ENCODE peak calls at places on chromosomes 11 and 22, in ten cellular contexts. One of them, this sample, is unnamed.

GRCh38 chr11:66559141-66559861 is 9.1 kb downstream of the CTSF start:
- DNase-seq in A549: no peak
- DNase-seq in uterus: peak
- DNase-seq in IMR-90: no peak
- DNase-seq in tibial nerve: no peak
- DNase-seq in transverse colon: peak
- DNase-seq in suprapubic skin: no peak
- DNase-seq in HCT116: no peak
- DNase-seq in lower leg skin: no peak
- DNase-seq in body of pancreas: peak
- DNase-seq in this sample: no peak

GRCh38 chr22:19121631-19122142 is 525 bp downstream of the DGCR2 start:
- DNase-seq in A549: peak
- DNase-seq in uterus: peak
- DNase-seq in IMR-90: peak
- DNase-seq in tibial nerve: peak
- DNase-seq in transverse colon: peak
- DNase-seq in suprapubic skin: peak
- DNase-seq in HCT116: no peak
- DNase-seq in lower leg skin: peak
- DNase-seq in body of pancreas: peak
- DNase-seq in this sample: peak

GRCh38 chr11:32087602-32088001 is 3.3 kb upstream of the RCN1 start:
- DNase-seq in A549: no peak
- DNase-seq in uterus: no peak
- DNase-seq in IMR-90: peak
- DNase-seq in tibial nerve: no peak
- DNase-seq in transverse colon: no peak
- DNase-seq in suprapubic skin: no peak
- DNase-seq in HCT116: no peak
- DNase-seq in lower leg skin: no peak
- DNase-seq in body of pancreas: no peak
- DNase-seq in this sample: no peak

GRCh38 chr11:66849501-66850234 is 6.4 kb downstream of the RCE1 start:
- DNase-seq in A549: no peak
- DNase-seq in uterus: no peak
- DNase-seq in IMR-90: no peak
- DNase-seq in tibial nerve: no peak
- DNase-seq in transverse colon: no peak
- DNase-seq in suprapubic skin: peak
- DNase-seq in HCT116: no peak
- DNase-seq in lower leg skin: peak
- DNase-seq in body of pancreas: no peak
- DNase-seq in this sample: no peak

GRCh38 chr11:22715971-22716370 is 49.6 kb downstream of the GAS2 start:
- DNase-seq in A549: no peak
- DNase-seq in uterus: no peak
- DNase-seq in IMR-90: no peak
- DNase-seq in tibial nerve: no peak
- DNase-seq in transverse colon: no peak
- DNase-seq in suprapubic skin: no peak
- DNase-seq in HCT116: no peak
- DNase-seq in lower leg skin: no peak
- DNase-seq in body of pancreas: no peak
- DNase-seq in this sample: no peak

GRCh38 chr11:134144744-134145143 is 75.9 kb downstream of the JAM3 start:
- DNase-seq in A549: no peak
- DNase-seq in uterus: no peak
- DNase-seq in IMR-90: no peak
- DNase-seq in tibial nerve: no peak
- DNase-seq in transverse colon: no peak
- DNase-seq in suprapubic skin: no peak
- DNase-seq in HCT116: no peak
- DNase-seq in lower leg skin: no peak
- DNase-seq in body of pancreas: no peak
- DNase-seq in this sample: no peak

GRCh38 chr11:2563216-2564007 is 118.6 kb downstream of the KCNQ1 start:
- DNase-seq in A549: no peak
- DNase-seq in uterus: no peak
- DNase-seq in IMR-90: no peak
- DNase-seq in tibial nerve: no peak
- DNase-seq in transverse colon: no peak
- DNase-seq in suprapubic skin: no peak
- DNase-seq in HCT116: no peak
- DNase-seq in lower leg skin: no peak
- DNase-seq in body of pancreas: peak
- DNase-seq in this sample: peak

GRCh38 chr11:56988614-56989013 is at the start of gene OR5AK2:
- DNase-seq in A549: no peak
- DNase-seq in uterus: no peak
- DNase-seq in IMR-90: no peak
- DNase-seq in tibial nerve: no peak
- DNase-seq in transverse colon: no peak
- DNase-seq in suprapubic skin: no peak
- DNase-seq in HCT116: no peak
- DNase-seq in lower leg skin: no peak
- DNase-seq in body of pancreas: no peak
- DNase-seq in this sample: no peak

GRCh38 chr11:41486436-41486835 is 27.0 kb upstream of the LRRC4C start:
- DNase-seq in A549: no peak
- DNase-seq in uterus: no peak
- DNase-seq in IMR-90: no peak
- DNase-seq in tibial nerve: no peak
- DNase-seq in transverse colon: no peak
- DNase-seq in suprapubic skin: no peak
- DNase-seq in HCT116: no peak
- DNase-seq in lower leg skin: no peak
- DNase-seq in body of pancreas: no peak
- DNase-seq in this sample: no peak

GRCh38 chr22:44666207-44666585 is 35.8 kb upstream of the PRR5 start:
- DNase-seq in A549: no peak
- DNase-seq in uterus: no peak
- DNase-seq in IMR-90: no peak
- DNase-seq in tibial nerve: no peak
- DNase-seq in transverse colon: no peak
- DNase-seq in suprapubic skin: no peak
- DNase-seq in HCT116: no peak
- DNase-seq in lower leg skin: no peak
- DNase-seq in body of pancreas: no peak
- DNase-seq in this sample: no peak

GRCh38 chr11:130209128-130209932 is 49.7 kb downstream of the ST14 start:
- DNase-seq in A549: no peak
- DNase-seq in uterus: no peak
- DNase-seq in IMR-90: no peak
- DNase-seq in tibial nerve: no peak
- DNase-seq in transverse colon: peak
- DNase-seq in suprapubic skin: no peak
- DNase-seq in HCT116: no peak
- DNase-seq in lower leg skin: peak
- DNase-seq in body of pancreas: no peak
- DNase-seq in this sample: peak

GRCh38 chr11:70556884-70557741 is 158.8 kb downstream of the CTTN start:
- DNase-seq in A549: no peak
- DNase-seq in uterus: no peak
- DNase-seq in IMR-90: no peak
- DNase-seq in tibial nerve: no peak
- DNase-seq in transverse colon: peak
- DNase-seq in suprapubic skin: no peak
- DNase-seq in HCT116: peak
- DNase-seq in lower leg skin: no peak
- DNase-seq in body of pancreas: no peak
- DNase-seq in this sample: no peak

GRCh38 chr11:62687508-62688396 is 1.6 kb downstream of the LRRN4CL start:
- DNase-seq in A549: no peak
- DNase-seq in uterus: no peak
- DNase-seq in IMR-90: no peak
- DNase-seq in tibial nerve: no peak
- DNase-seq in transverse colon: no peak
- DNase-seq in suprapubic skin: no peak
- DNase-seq in HCT116: no peak
- DNase-seq in lower leg skin: no peak
- DNase-seq in body of pancreas: no peak
- DNase-seq in this sample: no peak

GRCh38 chr11:76778874-76779273 is 4.3 kb upstream of the TSKU start:
- DNase-seq in A549: no peak
- DNase-seq in uterus: no peak
- DNase-seq in IMR-90: no peak
- DNase-seq in tibial nerve: no peak
- DNase-seq in transverse colon: no peak
- DNase-seq in suprapubic skin: no peak
- DNase-seq in HCT116: no peak
- DNase-seq in lower leg skin: no peak
- DNase-seq in body of pancreas: no peak
- DNase-seq in this sample: no peak

GRCh38 chr11:117900144-117900651 is 23.7 kb upstream of the FXYD6 start:
- DNase-seq in A549: no peak
- DNase-seq in uterus: peak
- DNase-seq in IMR-90: no peak
- DNase-seq in tibial nerve: no peak
- DNase-seq in transverse colon: no peak
- DNase-seq in suprapubic skin: peak
- DNase-seq in HCT116: no peak
- DNase-seq in lower leg skin: peak
- DNase-seq in body of pancreas: no peak
- DNase-seq in this sample: no peak

GRCh38 chr11:96012086-96012824 is 88.3 kb upstream of the MTMR2 start:
- DNase-seq in A549: peak
- DNase-seq in uterus: peak
- DNase-seq in IMR-90: peak
- DNase-seq in tibial nerve: peak
- DNase-seq in transverse colon: peak
- DNase-seq in suprapubic skin: no peak
- DNase-seq in HCT116: peak
- DNase-seq in lower leg skin: no peak
- DNase-seq in body of pancreas: peak
- DNase-seq in this sample: peak

GRCh38 chr11:130474637-130475400 is 26.4 kb downstream of the ADAMTS15 start:
- DNase-seq in A549: no peak
- DNase-seq in uterus: no peak
- DNase-seq in IMR-90: no peak
- DNase-seq in tibial nerve: no peak
- DNase-seq in transverse colon: no peak
- DNase-seq in suprapubic skin: no peak
- DNase-seq in HCT116: no peak
- DNase-seq in lower leg skin: peak
- DNase-seq in body of pancreas: no peak
- DNase-seq in this sample: no peak

GRCh38 chr11:78048561-78048960 is 15.1 kb upstream of the THRSP start:
- DNase-seq in A549: no peak
- DNase-seq in uterus: no peak
- DNase-seq in IMR-90: no peak
- DNase-seq in tibial nerve: no peak
- DNase-seq in transverse colon: no peak
- DNase-seq in suprapubic skin: no peak
- DNase-seq in HCT116: no peak
- DNase-seq in lower leg skin: no peak
- DNase-seq in body of pancreas: no peak
- DNase-seq in this sample: no peak

GRCh38 chr11:78045851-78046485 is 17.7 kb upstream of the THRSP start:
- DNase-seq in A549: peak
- DNase-seq in uterus: peak
- DNase-seq in IMR-90: peak
- DNase-seq in tibial nerve: peak
- DNase-seq in transverse colon: peak
- DNase-seq in suprapubic skin: peak
- DNase-seq in HCT116: peak
- DNase-seq in lower leg skin: peak
- DNase-seq in body of pancreas: peak
- DNase-seq in this sample: peak

GRCh38 chr11:78049348-78049747 is 14.3 kb upstream of the THRSP start:
- DNase-seq in A549: no peak
- DNase-seq in uterus: no peak
- DNase-seq in IMR-90: no peak
- DNase-seq in tibial nerve: no peak
- DNase-seq in transverse colon: no peak
- DNase-seq in suprapubic skin: no peak
- DNase-seq in HCT116: no peak
- DNase-seq in lower leg skin: no peak
- DNase-seq in body of pancreas: no peak
- DNase-seq in this sample: no peak

GRCh38 chr11:78044706-78045105 is 19.0 kb upstream of the THRSP start:
- DNase-seq in A549: no peak
- DNase-seq in uterus: no peak
- DNase-seq in IMR-90: no peak
- DNase-seq in tibial nerve: no peak
- DNase-seq in transverse colon: peak
- DNase-seq in suprapubic skin: no peak
- DNase-seq in HCT116: no peak
- DNase-seq in lower leg skin: no peak
- DNase-seq in body of pancreas: peak
- DNase-seq in this sample: no peak

GRCh38 chr11:78046486-78046854 is 17.2 kb upstream of the THRSP start:
- DNase-seq in A549: no peak
- DNase-seq in uterus: no peak
- DNase-seq in IMR-90: no peak
- DNase-seq in tibial nerve: no peak
- DNase-seq in transverse colon: no peak
- DNase-seq in suprapubic skin: no peak
- DNase-seq in HCT116: no peak
- DNase-seq in lower leg skin: no peak
- DNase-seq in body of pancreas: no peak
- DNase-seq in this sample: no peak
- TF ChIP-seq CTCF in A549: no peak
- TF ChIP-seq CTCF in uterus: no peak
- TF ChIP-seq CTCF in IMR-90: no peak
- TF ChIP-seq CTCF in tibial nerve: no peak
- TF ChIP-seq CTCF in transverse colon: no peak
- TF ChIP-seq CTCF in suprapubic skin: no peak
- TF ChIP-seq CTCF in HCT116: no peak
- TF ChIP-seq CTCF in lower leg skin: no peak
- TF ChIP-seq CTCF in body of pancreas: no peak
- TF ChIP-seq CTCF in this sample: no peak

GRCh38 chr11:14892036-14892556 is at the start of gene CYP2R1:
- DNase-seq in A549: peak
- DNase-seq in uterus: peak
- DNase-seq in IMR-90: peak
- DNase-seq in tibial nerve: peak
- DNase-seq in transverse colon: peak
- DNase-seq in suprapubic skin: peak
- DNase-seq in HCT116: peak
- DNase-seq in lower leg skin: peak
- DNase-seq in body of pancreas: peak
- DNase-seq in this sample: peak
- TF ChIP-seq POLR2A in A549: peak
- TF ChIP-seq POLR2A in uterus: peak
- TF ChIP-seq POLR2A in IMR-90: no peak
- TF ChIP-seq POLR2A in tibial nerve: no peak
- TF ChIP-seq POLR2A in transverse colon: peak
- TF ChIP-seq POLR2A in suprapubic skin: peak
- TF ChIP-seq POLR2A in HCT116: no peak
- TF ChIP-seq POLR2A in lower leg skin: no peak
- TF ChIP-seq POLR2A in body of pancreas: peak
- TF ChIP-seq POLR2A in this sample: no peak

GRCh38 chr22:31628969-31629723 is 32.9 kb downstream of the PISD start:
- DNase-seq in A549: no peak
- DNase-seq in uterus: no peak
- DNase-seq in IMR-90: no peak
- DNase-seq in tibial nerve: no peak
- DNase-seq in transverse colon: no peak
- DNase-seq in suprapubic skin: no peak
- DNase-seq in HCT116: no peak
- DNase-seq in lower leg skin: no peak
- DNase-seq in body of pancreas: no peak
- DNase-seq in this sample: no peak
- TF ChIP-seq CTCF in A549: no peak
- TF ChIP-seq CTCF in uterus: no peak
- TF ChIP-seq CTCF in IMR-90: peak
- TF ChIP-seq CTCF in tibial nerve: no peak
- TF ChIP-seq CTCF in transverse colon: no peak
- TF ChIP-seq CTCF in suprapubic skin: no peak
- TF ChIP-seq CTCF in HCT116: peak
- TF ChIP-seq CTCF in lower leg skin: no peak
- TF ChIP-seq CTCF in body of pancreas: no peak
- TF ChIP-seq CTCF in this sample: no peak

GRCh38 chr22:35421121-35421520 is 21.2 kb downstream of the MCM5 start:
- DNase-seq in A549: no peak
- DNase-seq in uterus: no peak
- DNase-seq in IMR-90: no peak
- DNase-seq in tibial nerve: no peak
- DNase-seq in transverse colon: no peak
- DNase-seq in suprapubic skin: no peak
- DNase-seq in HCT116: no peak
- DNase-seq in lower leg skin: no peak
- DNase-seq in body of pancreas: no peak
- DNase-seq in this sample: no peak
- TF ChIP-seq POLR2A in A549: no peak
- TF ChIP-seq POLR2A in uterus: no peak
- TF ChIP-seq POLR2A in IMR-90: no peak
- TF ChIP-seq POLR2A in tibial nerve: no peak
- TF ChIP-seq POLR2A in transverse colon: no peak
- TF ChIP-seq POLR2A in suprapubic skin: no peak
- TF ChIP-seq POLR2A in HCT116: no peak
- TF ChIP-seq POLR2A in lower leg skin: no peak
- TF ChIP-seq POLR2A in body of pancreas: no peak
- TF ChIP-seq POLR2A in this sample: no peak

This sample was measured in adrenal gland.